ENCODE peak calls at places on chromosomes 11 and 22, in eight cellular contexts. X is dorsolateral prefrontal cortex, A is kidney epithelial cell, U is transverse colon, Q is foreskin fibroblast, D is PC-3, J is A549, P is B cell. L is an unnamed sample.

GRCh38 chr11:132943737-132944556 is 588.4 kb downstream of the OPCML start:
- DNase-seq in X (peak; percentile 54), A (no peak), U (no peak), Q (no peak), D (no peak), J (no peak), P (no peak), L (no peak)

GRCh38 chr22:19871023-19871844 is 16.6 kb upstream of the GNB1L start:
- DNase-seq in X (peak; percentile 25), A (no peak), U (no peak), Q (no peak), D (no peak), J (no peak), P (no peak), L (no peak)

GRCh38 chr11:60951909-60952741 is at the start of gene SLC15A3:
- DNase-seq in X (no peak), A (no peak), U (peak; percentile 72), Q (peak; percentile 21), D (no peak), J (no peak), P (peak; percentile 92), L (peak; percentile 88)

GRCh38 chr11:37946155-37946766 is 1348.2 kb upstream of the RAG2 start:
- DNase-seq in X (no peak), A (no peak), U (peak; percentile 12), Q (peak; percentile 3), D (peak; percentile 54), J (peak; percentile 37), P (no peak), L (no peak)

GRCh38 chr11:114785820-114786219 is 107.5 kb downstream of the NXPE2 start:
- DNase-seq in X (no peak), A (no peak), U (no peak), Q (no peak), D (no peak), J (no peak), P (no peak), L (no peak)

GRCh38 chr22:30304495-30305244 is 15.4 kb upstream of the CASTOR1 start:
- DNase-seq in X (no peak), A (no peak), U (peak; percentile 63), Q (no peak), D (peak; percentile 86), J (no peak), P (peak; percentile 78), L (peak; percentile 40)

GRCh38 chr11:30128269-30128932 is 102.4 kb upstream of the FSHB start:
- DNase-seq in X (no peak), A (no peak), U (no peak), Q (peak; percentile 1), D (peak; percentile 51), J (peak; percentile 42), P (no peak), L (peak; percentile 7)

GRCh38 chr11:8033312-8033715 is 46.2 kb downstream of the EIF3F start:
- DNase-seq in X (no peak), A (peak; percentile 37), U (peak; percentile 72), Q (peak; percentile 63), D (peak; percentile 69), J (peak; percentile 58), P (no peak), L (peak; percentile 87)

GRCh38 chr11:66493124-66493523 is 12.9 kb downstream of the DPP3 start:
- DNase-seq in X (no peak), A (no peak), U (no peak), Q (no peak), D (no peak), J (no peak), P (no peak), L (no peak)

GRCh38 chr11:3626250-3626960 is 15.4 kb downstream of the ART5 start:
- DNase-seq in X (no peak), A (no peak), U (peak; percentile 30), Q (no peak), D (no peak), J (no peak), P (no peak), L (no peak)

GRCh38 chr11:133072366-133072765 is 459.9 kb downstream of the OPCML start:
- DNase-seq in X (no peak), A (no peak), U (no peak), Q (no peak), D (no peak), J (no peak), P (no peak), L (no peak)

GRCh38 chr22:17606472-17606871 is 22.1 kb downstream of the ATP6V1E1 start:
- DNase-seq in X (no peak), A (no peak), U (no peak), Q (peak; percentile 12), D (no peak), J (no peak), P (no peak), L (no peak)

GRCh38 chr11:68213135-68213515 is at the start of gene KMT5B:
- DNase-seq in X (no peak), A (no peak), U (peak; percentile 58), Q (peak; percentile 61), D (peak; percentile 45), J (no peak), P (no peak), L (peak; percentile 48)

GRCh38 chr22:28181332-28181731 is 262.3 kb upstream of the PITPNB start:
- DNase-seq in X (no peak), A (no peak), U (no peak), Q (peak; percentile 9), D (peak; percentile 3), J (no peak), P (no peak), L (no peak)

GRCh38 chr11:12448131-12448939 is 71.0 kb downstream of the PARVA start:
- DNase-seq in X (no peak), A (no peak), U (no peak), Q (peak; percentile 53), D (no peak), J (no peak), P (no peak), L (no peak)

GRCh38 chr11:58688779-58689503 is 42.8 kb downstream of the GLYAT start:
- DNase-seq in X (no peak), A (peak; percentile 58), U (no peak), Q (peak; percentile 0), D (peak; percentile 62), J (no peak), P (no peak), L (no peak)

GRCh38 chr22:42430486-42431125 is 1.6 kb downstream of the NFAM1 start:
- DNase-seq in X (no peak), A (no peak), U (no peak), Q (no peak), D (no peak), J (no peak), P (no peak), L (no peak)

GRCh38 chr22:22870577-22871398 is 16.8 kb upstream of the IGLL5 start:
- DNase-seq in X (no peak), A (no peak), U (no peak), Q (no peak), D (peak; percentile 5), J (no peak), P (no peak), L (no peak)
- TF ChIP-seq CTCF in X (no peak), A (peak; percentile 6), U (no peak), Q (no peak), D (no peak), J (no peak), P (peak; percentile 44), L (peak; percentile 38)

GRCh38 chr11:75768112-75768908 is at the start of gene DGAT2:
- DNase-seq in X (peak; percentile 53), A (no peak), U (peak; percentile 80), Q (peak; percentile 38), D (peak; percentile 82), J (peak; percentile 73), P (peak; percentile 82), L (peak; percentile 88)
- TF ChIP-seq CTCF in X (no peak), A (no peak), U (peak; percentile 30), Q (no peak), D (peak; percentile 57), J (peak; percentile 17), P (peak; percentile 23), L (peak; percentile 29)

GRCh38 chr22:22357024-22357868 is 112.7 kb downstream of the VPREB1 start:
- DNase-seq in X (peak; percentile 75), A (peak; percentile 26), U (peak; percentile 89), Q (peak; percentile 28), D (peak; percentile 74), J (peak; percentile 68), P (peak; percentile 92), L (peak; percentile 94)
- TF ChIP-seq CTCF in X (peak; percentile 79), A (peak; percentile 79), U (peak; percentile 65), Q (peak; percentile 62), D (peak; percentile 67), J (peak; percentile 51), P (peak; percentile 72), L (peak; percentile 68)

DNA sequence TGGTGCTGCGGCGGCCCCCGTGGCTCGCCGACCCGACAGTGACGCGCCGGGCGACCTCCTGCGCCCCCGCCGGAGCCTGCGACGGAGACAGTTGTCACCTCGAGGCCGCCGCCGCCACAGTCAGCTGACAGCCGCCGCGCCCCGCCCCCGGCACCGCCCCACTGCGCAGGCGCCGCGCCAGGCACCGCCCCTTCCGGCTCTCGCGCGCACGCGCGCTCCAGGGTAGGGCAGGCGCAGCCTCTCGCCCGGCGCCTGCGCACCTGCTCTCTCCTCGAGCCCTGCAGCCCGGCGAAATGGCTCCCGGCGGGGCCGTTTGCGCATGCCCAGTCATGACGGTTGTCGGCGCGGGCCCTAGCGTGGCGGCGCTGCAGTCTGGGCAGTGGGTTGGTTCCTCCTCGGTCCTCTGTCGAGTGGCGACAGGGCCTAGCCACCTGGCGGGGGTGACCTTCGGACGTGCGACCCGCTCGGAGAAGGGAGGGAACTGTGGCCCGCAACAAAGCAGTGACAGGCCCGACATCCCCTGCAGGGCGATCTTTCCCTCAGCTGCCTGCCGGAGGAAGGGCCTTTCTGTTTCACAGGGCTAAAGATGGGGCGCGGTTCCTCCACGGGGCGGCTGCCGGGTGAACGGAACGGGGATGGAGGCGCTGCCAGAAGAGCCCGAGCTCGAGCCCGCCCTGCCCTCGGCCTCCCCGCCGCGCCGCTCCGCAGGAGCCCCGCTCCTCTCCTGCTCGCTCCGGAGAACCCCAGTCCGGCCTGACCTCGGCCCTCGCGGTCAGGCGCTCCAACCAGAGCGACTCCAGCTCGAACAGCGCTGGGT is at the start of gene TOLLIP:
- DNase-seq in X (peak; percentile 89), A (peak; percentile 67), U (peak; percentile 97), Q (peak; percentile 88), D (peak; percentile 92), J (peak; percentile 92), P (peak; percentile 95), L (peak; percentile 100)
- TF ChIP-seq CTCF in X (peak; percentile 80), A (peak; percentile 17), U (peak; percentile 33), Q (no peak), D (peak; percentile 29), J (peak; percentile 9), P (no peak), L (peak; percentile 22)

GRCh38 chr11:126697937-126698336 is 302.6 kb downstream of the KIRREL3 start:
- DNase-seq in X (no peak), A (no peak), U (no peak), Q (no peak), D (no peak), J (no peak), P (no peak), L (no peak)

GRCh38 chr11:126701555-126701897 is 299.0 kb downstream of the KIRREL3 start:
- DNase-seq in X (no peak), A (no peak), U (no peak), Q (no peak), D (no peak), J (no peak), P (no peak), L (no peak)

GRCh38 chr11:126696976-126697375 is 303.6 kb downstream of the KIRREL3 start:
- DNase-seq in X (no peak), A (no peak), U (no peak), Q (no peak), D (no peak), J (no peak), P (no peak), L (no peak)

GRCh38 chr11:126700773-126701554 is 299.6 kb downstream of the KIRREL3 start:
- DNase-seq in X (no peak), A (no peak), U (no peak), Q (no peak), D (no peak), J (peak; percentile 12), P (no peak), L (no peak)

GRCh38 chr11:126698576-126698975 is 302.0 kb downstream of the KIRREL3 start:
- DNase-seq in X (no peak), A (no peak), U (no peak), Q (no peak), D (no peak), J (no peak), P (no peak), L (no peak)
- TF ChIP-seq CTCF in X (no peak), A (no peak), U (no peak), Q (no peak), D (no peak), J (no peak), P (no peak), L (no peak)

L was measured in GM10248.